ENCODE peak calls at places on chromosomes 11 and 22, in five cellular contexts. D is endodermal cell, R is Peyer's patch, A is tibial nerve, Q is T-helper 2 cell. I is an unnamed sample.

GRCh38 chr11:43825217-43825816 is 55.3 kb upstream of the ALKBH3 start:
- DNase-seq in D (peak), R (no peak), A (no peak), Q (peak), I (no peak)

GRCh38 chr22:46612904-46613605 is 7.1 kb upstream of the GRAMD4 start:
- DNase-seq in D (no peak), R (peak), A (no peak), Q (peak), I (no peak)

GRCh38 chr11:64181506-64182411 is 4.2 kb upstream of the STIP1 start:
- DNase-seq in D (peak), R (peak), A (peak), Q (no peak), I (peak)

GRCh38 chr11:114258696-114259095 is 37.5 kb upstream of the NNMT start:
- DNase-seq in D (no peak), R (no peak), A (no peak), Q (no peak), I (no peak)

GRCh38 chr22:23285236-23285635 is 104.9 kb downstream of the BCR start:
- DNase-seq in D (no peak), R (no peak), A (no peak), Q (no peak), I (no peak)

GRCh38 chr11:80900265-80900664 is 1459.4 kb upstream of the TENM4 start:
- DNase-seq in D (no peak), R (no peak), A (no peak), Q (no peak), I (no peak)

GRCh38 chr11:76604652-76605241 is 65.8 kb downstream of the LRRC32 start:
- DNase-seq in D (no peak), R (peak), A (no peak), Q (no peak), I (no peak)

GRCh38 chr11:36034572-36035331 is 90.9 kb downstream of the LDLRAD3 start:
- DNase-seq in D (no peak), R (no peak), A (no peak), Q (no peak), I (no peak)

GRCh38 chr11:46327829-46328228 is 19.4 kb upstream of the DGKZ start:
- DNase-seq in D (no peak), R (no peak), A (no peak), Q (no peak), I (no peak)

GRCh38 chr11:93986716-93987115 is 34.4 kb upstream of the HEPHL1 start:
- DNase-seq in D (no peak), R (no peak), A (no peak), Q (no peak), I (no peak)

GRCh38 chr22:42745118-42745517 is 24.4 kb upstream of the A4GALT start:
- DNase-seq in D (no peak), R (no peak), A (no peak), Q (no peak), I (no peak)

GRCh38 chr11:33698921-33699320 is 1.7 kb downstream of the C11orf91 start:
- DNase-seq in D (no peak), R (no peak), A (no peak), Q (no peak), I (no peak)

GRCh38 chr11:3658252-3658651 is 12.9 kb downstream of the CHRNA10 start:
- DNase-seq in D (no peak), R (no peak), A (no peak), Q (no peak), I (no peak)

GRCh38 chr22:35711336-35711735 is 6.3 kb upstream of the APOL5 start:
- DNase-seq in D (no peak), R (no peak), A (no peak), Q (no peak), I (no peak)

GRCh38 chr11:60795291-60795690 is 10.2 kb downstream of the MS4A10 start:
- DNase-seq in D (no peak), R (no peak), A (no peak), Q (no peak), I (no peak)

GRCh38 chr22:38966379-38966700 is 8.9 kb downstream of the APOBEC3A start:
- DNase-seq in D (no peak), R (no peak), A (no peak), Q (no peak), I (no peak)

GRCh38 chr11:2562181-2562581 is 117.4 kb downstream of the KCNQ1 start:
- DNase-seq in D (peak), R (peak), A (peak), Q (no peak), I (peak)

GRCh38 chr22:38694049-38694448 is 6.7 kb downstream of the JOSD1 start:
- DNase-seq in D (no peak), R (peak), A (no peak), Q (no peak), I (no peak)

GRCh38 chr11:1644601-1645356 is 15.2 kb downstream of the KRTAP5-5 start:
- DNase-seq in D (no peak), R (no peak), A (no peak), Q (no peak), I (no peak)

GRCh38 chr11:114820621-114821020 is 142.3 kb downstream of the NXPE2 start:
- DNase-seq in D (peak), R (no peak), A (no peak), Q (no peak), I (no peak)

GRCh38 chr11:33044281-33044680 is 4.9 kb downstream of the TCP11L1 start:
- DNase-seq in D (no peak), R (no peak), A (no peak), Q (no peak), I (no peak)

GRCh38 chr11:15967966-15968365 is 388.4 kb downstream of the SOX6 start:
- DNase-seq in D (no peak), R (no peak), A (no peak), Q (no peak), I (no peak)

GRCh38 chr22:25054943-25055511 is 102.5 kb downstream of the KIAA1671 start:
- DNase-seq in D (no peak), R (no peak), A (peak), Q (peak), I (peak)

GRCh38 chr11:119484741-119485605 is 62.0 kb upstream of the THY1 start:
- DNase-seq in D (peak), R (peak), A (no peak), Q (no peak), I (no peak)

GRCh38 chr11:68037481-68038225 is 1.2 kb upstream of the TCIRG1 start:
- DNase-seq in D (no peak), R (no peak), A (no peak), Q (no peak), I (no peak)

GRCh38 chr22:20552913-20553401 is 45.5 kb downstream of the MED15 start:
- DNase-seq in D (no peak), R (no peak), A (no peak), Q (no peak), I (no peak)

GRCh38 chr11:88552377-88553029 is 215.0 kb upstream of the CTSC start:
- DNase-seq in D (peak), R (no peak), A (no peak), Q (peak), I (peak)

GRCh38 chr11:3340025-3340424 is 38.9 kb downstream of the ZNF195 start:
- DNase-seq in D (no peak), R (no peak), A (no peak), Q (no peak), I (no peak)

GRCh38 chr11:69014936-69015549 is 2.0 kb upstream of the MRGPRF start:
- DNase-seq in D (no peak), R (no peak), A (no peak), Q (no peak), I (no peak)

GRCh38 chr11:26632691-26633159 is 60.7 kb upstream of the MUC15 start:
- DNase-seq in D (no peak), R (no peak), A (no peak), Q (no peak), I (no peak)

GRCh38 chr11:126404367-126404766 is 48.9 kb downstream of the ST3GAL4 start:
- DNase-seq in D (no peak), R (no peak), A (no peak), Q (no peak), I (no peak)

GRCh38 chr22:44698531-44699421 is 3.2 kb upstream of the PRR5 start:
- DNase-seq in D (peak), R (no peak), A (peak), Q (no peak), I (no peak)

GRCh38 chr22:31229402-31230140 is 17.5 kb downstream of the LIMK2 start:
- DNase-seq in D (no peak), R (no peak), A (peak), Q (peak), I (no peak)

GRCh38 chr22:27952091-27952490 is 33.0 kb upstream of the PITPNB start:
- DNase-seq in D (no peak), R (no peak), A (no peak), Q (no peak), I (no peak)

GRCh38 chr22:35587896-35588295 is 29.2 kb downstream of the MB start:
- DNase-seq in D (no peak), R (no peak), A (no peak), Q (no peak), I (no peak)

GRCh38 chr11:127000291-127000968 is at the start of gene KIRREL3:
- DNase-seq in D (peak), R (no peak), A (no peak), Q (no peak), I (no peak)

GRCh38 chr22:37750596-37751162 is 53.8 kb downstream of the TRIOBP start:
- DNase-seq in D (no peak), R (no peak), A (no peak), Q (no peak), I (no peak)

I was measured in natural killer cell treated with Interleukin-12 subunit alpha and Interleukin-12 subunit beta and Interleukin-15 and Interleukin-18, amount 100 ng/mL, for 72 hours.